ENCODE peak calls at places on chromosomes 7 and 10, in ten cellular contexts. One of them, this sample, is unnamed.
A peak's percentile ranks its signal among the peaks of the same experiment; 100 is the strongest.

GRCh38 chr7:74044366-74045350 is 16.7 kb downstream of the ELN start:
- DNase-seq in Caki2: no peak
- DNase-seq in activated CD8-positive, alpha-beta memory T cell treated with anti-CD3 and anti-CD28 coated beads, Interleukin-2, amount 50 U/mL, for 48 hours: no peak
- DNase-seq in right atrium auricular region: no peak
- DNase-seq in GM03348: no peak
- DNase-seq in chondrocyte: no peak
- DNase-seq in amygdala: peak; percentile 48
- DNase-seq in GM10248: no peak
- DNase-seq in RWPE1: no peak
- DNase-seq in upper lobe of right lung: no peak
- DNase-seq in this sample: no peak

GRCh38 chr7:55100172-55100961 is 81.5 kb downstream of the EGFR start:
- DNase-seq in Caki2: no peak
- DNase-seq in chondrocyte: no peak
- DNase-seq in right atrium auricular region: peak; percentile 90
- DNase-seq in activated CD8-positive, alpha-beta memory T cell treated with anti-CD3 and anti-CD28 coated beads, Interleukin-2, amount 50 U/mL, for 48 hours: no peak
- DNase-seq in amygdala: no peak
- DNase-seq in GM03348: peak; percentile 24
- DNase-seq in RWPE1: no peak
- DNase-seq in GM10248: no peak
- DNase-seq in upper lobe of right lung: peak; percentile 76
- DNase-seq in this sample: peak; percentile 86

GRCh38 chr10:7264313-7264741 is 146.5 kb downstream of the SFMBT2 start:
- DNase-seq in GM10248: no peak
- DNase-seq in RWPE1: peak; percentile 51
- DNase-seq in right atrium auricular region: no peak
- DNase-seq in upper lobe of right lung: no peak
- DNase-seq in GM03348: no peak
- DNase-seq in activated CD8-positive, alpha-beta memory T cell treated with anti-CD3 and anti-CD28 coated beads, Interleukin-2, amount 50 U/mL, for 48 hours: no peak
- DNase-seq in chondrocyte: no peak
- DNase-seq in Caki2: peak; percentile 21
- DNase-seq in amygdala: no peak
- DNase-seq in this sample: no peak

GRCh38 chr10:14653271-14654161 is 121.2 kb downstream of the FAM107B start:
- DNase-seq in GM10248: no peak
- DNase-seq in activated CD8-positive, alpha-beta memory T cell treated with anti-CD3 and anti-CD28 coated beads, Interleukin-2, amount 50 U/mL, for 48 hours: no peak
- DNase-seq in upper lobe of right lung: no peak
- DNase-seq in chondrocyte: no peak
- DNase-seq in amygdala: no peak
- DNase-seq in Caki2: peak; percentile 89
- DNase-seq in GM03348: peak; percentile 77
- DNase-seq in right atrium auricular region: no peak
- DNase-seq in RWPE1: peak; percentile 85
- DNase-seq in this sample: no peak

GRCh38 chr10:87054373-87055295 is 34.5 kb downstream of the FAM25A start:
- DNase-seq in amygdala: no peak
- DNase-seq in right atrium auricular region: no peak
- DNase-seq in chondrocyte: no peak
- DNase-seq in RWPE1: no peak
- DNase-seq in upper lobe of right lung: no peak
- DNase-seq in activated CD8-positive, alpha-beta memory T cell treated with anti-CD3 and anti-CD28 coated beads, Interleukin-2, amount 50 U/mL, for 48 hours: no peak
- DNase-seq in GM10248: no peak
- DNase-seq in GM03348: peak; percentile 73
- DNase-seq in Caki2: no peak
- DNase-seq in this sample: no peak

GRCh38 chr10:32265756-32266155 is 81.2 kb downstream of the EPC1 start:
- DNase-seq in upper lobe of right lung: no peak
- DNase-seq in activated CD8-positive, alpha-beta memory T cell treated with anti-CD3 and anti-CD28 coated beads, Interleukin-2, amount 50 U/mL, for 48 hours: no peak
- DNase-seq in Caki2: no peak
- DNase-seq in amygdala: no peak
- DNase-seq in right atrium auricular region: no peak
- DNase-seq in RWPE1: no peak
- DNase-seq in chondrocyte: no peak
- DNase-seq in GM10248: no peak
- DNase-seq in GM03348: no peak
- DNase-seq in this sample: no peak

GRCh38 chr10:45373003-45373782 is 823 bp upstream of the ALOX5 start:
- DNase-seq in amygdala: no peak
- DNase-seq in upper lobe of right lung: peak; percentile 78
- DNase-seq in chondrocyte: no peak
- DNase-seq in GM10248: peak; percentile 43
- DNase-seq in Caki2: peak; percentile 12
- DNase-seq in RWPE1: no peak
- DNase-seq in activated CD8-positive, alpha-beta memory T cell treated with anti-CD3 and anti-CD28 coated beads, Interleukin-2, amount 50 U/mL, for 48 hours: no peak
- DNase-seq in right atrium auricular region: no peak
- DNase-seq in GM03348: no peak
- DNase-seq in this sample: no peak

GRCh38 chr10:132538790-132539421 is 1.3 kb downstream of the INPP5A start:
- DNase-seq in RWPE1: no peak
- DNase-seq in chondrocyte: peak; percentile 78
- DNase-seq in GM03348: no peak
- DNase-seq in upper lobe of right lung: no peak
- DNase-seq in Caki2: no peak
- DNase-seq in right atrium auricular region: no peak
- DNase-seq in GM10248: no peak
- DNase-seq in activated CD8-positive, alpha-beta memory T cell treated with anti-CD3 and anti-CD28 coated beads, Interleukin-2, amount 50 U/mL, for 48 hours: no peak
- DNase-seq in amygdala: no peak
- DNase-seq in this sample: no peak

GRCh38 chr10:133131053-133131452 is 29.0 kb upstream of the KNDC1 start:
- DNase-seq in RWPE1: no peak
- DNase-seq in GM03348: no peak
- DNase-seq in upper lobe of right lung: no peak
- DNase-seq in Caki2: no peak
- DNase-seq in amygdala: no peak
- DNase-seq in GM10248: no peak
- DNase-seq in activated CD8-positive, alpha-beta memory T cell treated with anti-CD3 and anti-CD28 coated beads, Interleukin-2, amount 50 U/mL, for 48 hours: no peak
- DNase-seq in chondrocyte: peak; percentile 80
- DNase-seq in right atrium auricular region: no peak
- DNase-seq in this sample: no peak

GRCh38 chr10:102726274-102726673 is 11.8 kb downstream of the SFXN2 start:
- DNase-seq in upper lobe of right lung: no peak
- DNase-seq in RWPE1: no peak
- DNase-seq in amygdala: no peak
- DNase-seq in Caki2: no peak
- DNase-seq in GM03348: peak; percentile 24
- DNase-seq in right atrium auricular region: no peak
- DNase-seq in GM10248: no peak
- DNase-seq in activated CD8-positive, alpha-beta memory T cell treated with anti-CD3 and anti-CD28 coated beads, Interleukin-2, amount 50 U/mL, for 48 hours: no peak
- DNase-seq in chondrocyte: no peak
- DNase-seq in this sample: no peak

GRCh38 chr7:92010215-92010614 is 69.6 kb downstream of the AKAP9 start:
- DNase-seq in chondrocyte: no peak
- DNase-seq in right atrium auricular region: no peak
- DNase-seq in RWPE1: peak; percentile 6
- DNase-seq in amygdala: no peak
- DNase-seq in GM10248: no peak
- DNase-seq in Caki2: no peak
- DNase-seq in activated CD8-positive, alpha-beta memory T cell treated with anti-CD3 and anti-CD28 coated beads, Interleukin-2, amount 50 U/mL, for 48 hours: no peak
- DNase-seq in GM03348: no peak
- DNase-seq in upper lobe of right lung: no peak
- DNase-seq in this sample: no peak

GRCh38 chr10:131997366-131998049 is 15.8 kb upstream of the BNIP3 start:
- DNase-seq in Caki2: no peak
- DNase-seq in GM03348: peak; percentile 80
- DNase-seq in amygdala: no peak
- DNase-seq in GM10248: no peak
- DNase-seq in chondrocyte: no peak
- DNase-seq in activated CD8-positive, alpha-beta memory T cell treated with anti-CD3 and anti-CD28 coated beads, Interleukin-2, amount 50 U/mL, for 48 hours: no peak
- DNase-seq in RWPE1: peak; percentile 57
- DNase-seq in right atrium auricular region: peak; percentile 95
- DNase-seq in upper lobe of right lung: peak; percentile 92
- DNase-seq in this sample: peak; percentile 72

GRCh38 chr7:100540073-100540723 is 1.2 kb downstream of the AGFG2 start:
- DNase-seq in upper lobe of right lung: no peak
- DNase-seq in GM10248: no peak
- DNase-seq in amygdala: no peak
- DNase-seq in RWPE1: no peak
- DNase-seq in right atrium auricular region: no peak
- DNase-seq in Caki2: peak; percentile 48
- DNase-seq in GM03348: no peak
- DNase-seq in chondrocyte: no peak
- DNase-seq in activated CD8-positive, alpha-beta memory T cell treated with anti-CD3 and anti-CD28 coated beads, Interleukin-2, amount 50 U/mL, for 48 hours: no peak
- DNase-seq in this sample: no peak

GRCh38 chr10:103231047-103231551 is 14.6 kb upstream of the RPEL1 start:
- DNase-seq in chondrocyte: no peak
- DNase-seq in RWPE1: peak; percentile 86
- DNase-seq in GM03348: peak; percentile 81
- DNase-seq in activated CD8-positive, alpha-beta memory T cell treated with anti-CD3 and anti-CD28 coated beads, Interleukin-2, amount 50 U/mL, for 48 hours: no peak
- DNase-seq in GM10248: no peak
- DNase-seq in right atrium auricular region: peak; percentile 65
- DNase-seq in amygdala: no peak
- DNase-seq in Caki2: peak; percentile 87
- DNase-seq in upper lobe of right lung: no peak
- DNase-seq in this sample: no peak

GRCh38 chr7:158676898-158677297 is 27.7 kb downstream of the NCAPG2 start:
- DNase-seq in GM03348: no peak
- DNase-seq in right atrium auricular region: no peak
- DNase-seq in Caki2: no peak
- DNase-seq in GM10248: no peak
- DNase-seq in amygdala: no peak
- DNase-seq in chondrocyte: no peak
- DNase-seq in RWPE1: no peak
- DNase-seq in upper lobe of right lung: no peak
- DNase-seq in activated CD8-positive, alpha-beta memory T cell treated with anti-CD3 and anti-CD28 coated beads, Interleukin-2, amount 50 U/mL, for 48 hours: no peak
- DNase-seq in this sample: no peak

GRCh38 chr7:16114633-16115032 is 306.7 kb downstream of the CRPPA start:
- DNase-seq in upper lobe of right lung: no peak
- DNase-seq in RWPE1: peak; percentile 16
- DNase-seq in right atrium auricular region: no peak
- DNase-seq in chondrocyte: no peak
- DNase-seq in Caki2: peak; percentile 27
- DNase-seq in activated CD8-positive, alpha-beta memory T cell treated with anti-CD3 and anti-CD28 coated beads, Interleukin-2, amount 50 U/mL, for 48 hours: no peak
- DNase-seq in GM03348: peak; percentile 15
- DNase-seq in GM10248: no peak
- DNase-seq in amygdala: no peak
- DNase-seq in this sample: no peak

GRCh38 chr7:135147899-135148721 is at the start of gene TMEM140:
- DNase-seq in RWPE1: peak; percentile 28
- DNase-seq in Caki2: peak; percentile 67
- DNase-seq in amygdala: no peak
- DNase-seq in GM03348: no peak
- DNase-seq in right atrium auricular region: no peak
- DNase-seq in activated CD8-positive, alpha-beta memory T cell treated with anti-CD3 and anti-CD28 coated beads, Interleukin-2, amount 50 U/mL, for 48 hours: peak; percentile 67
- DNase-seq in GM10248: peak; percentile 54
- DNase-seq in upper lobe of right lung: no peak
- DNase-seq in chondrocyte: no peak
- DNase-seq in this sample: peak; percentile 67

GRCh38 chr7:27176962-27177794 is 3.1 kb upstream of the HOXA10 start:
- DNase-seq in GM10248: no peak
- DNase-seq in chondrocyte: peak; percentile 41
- DNase-seq in RWPE1: no peak
- DNase-seq in GM03348: no peak
- DNase-seq in upper lobe of right lung: peak; percentile 40
- DNase-seq in Caki2: peak; percentile 47
- DNase-seq in activated CD8-positive, alpha-beta memory T cell treated with anti-CD3 and anti-CD28 coated beads, Interleukin-2, amount 50 U/mL, for 48 hours: no peak
- DNase-seq in right atrium auricular region: no peak
- DNase-seq in amygdala: no peak
- DNase-seq in this sample: peak; percentile 12

GRCh38 chr7:38215115-38215514 is 37.1 kb downstream of the STARD3NL start:
- DNase-seq in activated CD8-positive, alpha-beta memory T cell treated with anti-CD3 and anti-CD28 coated beads, Interleukin-2, amount 50 U/mL, for 48 hours: no peak
- DNase-seq in RWPE1: no peak
- DNase-seq in upper lobe of right lung: no peak
- DNase-seq in Caki2: peak; percentile 57
- DNase-seq in amygdala: no peak
- DNase-seq in GM03348: no peak
- DNase-seq in right atrium auricular region: no peak
- DNase-seq in GM10248: no peak
- DNase-seq in chondrocyte: no peak
- DNase-seq in this sample: no peak

GRCh38 chr10:28411648-28412047 is 108.8 kb upstream of the MPP7 start:
- DNase-seq in right atrium auricular region: no peak
- DNase-seq in upper lobe of right lung: no peak
- DNase-seq in RWPE1: peak; percentile 36
- DNase-seq in chondrocyte: no peak
- DNase-seq in activated CD8-positive, alpha-beta memory T cell treated with anti-CD3 and anti-CD28 coated beads, Interleukin-2, amount 50 U/mL, for 48 hours: no peak
- DNase-seq in amygdala: no peak
- DNase-seq in GM10248: peak; percentile 31
- DNase-seq in Caki2: peak; percentile 6
- DNase-seq in GM03348: no peak
- DNase-seq in this sample: no peak

GRCh38 chr10:73647211-73647874 is 6.1 kb upstream of the MYOZ1 start:
- DNase-seq in GM03348: peak; percentile 79
- DNase-seq in RWPE1: no peak
- DNase-seq in right atrium auricular region: peak; percentile 69
- DNase-seq in Caki2: no peak
- DNase-seq in activated CD8-positive, alpha-beta memory T cell treated with anti-CD3 and anti-CD28 coated beads, Interleukin-2, amount 50 U/mL, for 48 hours: peak; percentile 73
- DNase-seq in GM10248: no peak
- DNase-seq in amygdala: no peak
- DNase-seq in upper lobe of right lung: peak; percentile 79
- DNase-seq in chondrocyte: no peak
- DNase-seq in this sample: peak; percentile 38

GRCh38 chr7:26295015-26295414 is 3.4 kb downstream of the SNX10 start:
- DNase-seq in Caki2: no peak
- DNase-seq in right atrium auricular region: no peak
- DNase-seq in GM03348: no peak
- DNase-seq in activated CD8-positive, alpha-beta memory T cell treated with anti-CD3 and anti-CD28 coated beads, Interleukin-2, amount 50 U/mL, for 48 hours: no peak
- DNase-seq in GM10248: no peak
- DNase-seq in RWPE1: no peak
- DNase-seq in amygdala: no peak
- DNase-seq in chondrocyte: no peak
- DNase-seq in upper lobe of right lung: no peak
- DNase-seq in this sample: no peak

GRCh38 chr10:7409732-7410168 is 1.1 kb downstream of the SFMBT2 start:
- DNase-seq in chondrocyte: no peak
- DNase-seq in amygdala: no peak
- DNase-seq in RWPE1: peak; percentile 10
- DNase-seq in GM03348: no peak
- DNase-seq in GM10248: peak; percentile 32
- DNase-seq in right atrium auricular region: no peak
- DNase-seq in upper lobe of right lung: no peak
- DNase-seq in Caki2: no peak
- DNase-seq in activated CD8-positive, alpha-beta memory T cell treated with anti-CD3 and anti-CD28 coated beads, Interleukin-2, amount 50 U/mL, for 48 hours: peak; percentile 63
- DNase-seq in this sample: no peak

GRCh38 chr10:75358835-75359421 is 42.6 kb downstream of the ZNF503 start:
- DNase-seq in upper lobe of right lung: no peak
- DNase-seq in Caki2: peak; percentile 66
- DNase-seq in RWPE1: peak; percentile 98
- DNase-seq in chondrocyte: no peak
- DNase-seq in GM03348: peak; percentile 86
- DNase-seq in activated CD8-positive, alpha-beta memory T cell treated with anti-CD3 and anti-CD28 coated beads, Interleukin-2, amount 50 U/mL, for 48 hours: no peak
- DNase-seq in GM10248: no peak
- DNase-seq in amygdala: no peak
- DNase-seq in right atrium auricular region: no peak
- DNase-seq in this sample: no peak

GRCh38 chr7:4245866-4246470 is 436.1 kb upstream of the FOXK1 start:
- DNase-seq in GM10248: no peak
- DNase-seq in right atrium auricular region: no peak
- DNase-seq in Caki2: no peak
- DNase-seq in chondrocyte: peak; percentile 48
- DNase-seq in upper lobe of right lung: peak; percentile 32
- DNase-seq in GM03348: no peak
- DNase-seq in RWPE1: peak; percentile 48
- DNase-seq in amygdala: no peak
- DNase-seq in activated CD8-positive, alpha-beta memory T cell treated with anti-CD3 and anti-CD28 coated beads, Interleukin-2, amount 50 U/mL, for 48 hours: no peak
- DNase-seq in this sample: no peak

GRCh38 chr10:131083915-131084790 is 227.4 kb downstream of the TCERG1L start:
- DNase-seq in activated CD8-positive, alpha-beta memory T cell treated with anti-CD3 and anti-CD28 coated beads, Interleukin-2, amount 50 U/mL, for 48 hours: no peak
- DNase-seq in GM03348: no peak
- DNase-seq in upper lobe of right lung: no peak
- DNase-seq in amygdala: no peak
- DNase-seq in GM10248: no peak
- DNase-seq in chondrocyte: no peak
- DNase-seq in Caki2: no peak
- DNase-seq in RWPE1: no peak
- DNase-seq in right atrium auricular region: no peak
- DNase-seq in this sample: no peak

GRCh38 chr10:116694253-116694926 is 48.0 kb downstream of the HSPA12A start:
- DNase-seq in amygdala: no peak
- DNase-seq in right atrium auricular region: no peak
- DNase-seq in Caki2: peak; percentile 79
- DNase-seq in upper lobe of right lung: peak; percentile 71
- DNase-seq in GM10248: no peak
- DNase-seq in RWPE1: no peak
- DNase-seq in GM03348: no peak
- DNase-seq in chondrocyte: no peak
- DNase-seq in activated CD8-positive, alpha-beta memory T cell treated with anti-CD3 and anti-CD28 coated beads, Interleukin-2, amount 50 U/mL, for 48 hours: no peak
- DNase-seq in this sample: no peak

GRCh38 chr10:71708897-71709882 is 10.4 kb downstream of the C10orf105 start:
- DNase-seq in GM03348: no peak
- DNase-seq in chondrocyte: no peak
- DNase-seq in amygdala: no peak
- DNase-seq in activated CD8-positive, alpha-beta memory T cell treated with anti-CD3 and anti-CD28 coated beads, Interleukin-2, amount 50 U/mL, for 48 hours: no peak
- DNase-seq in RWPE1: no peak
- DNase-seq in GM10248: no peak
- DNase-seq in right atrium auricular region: no peak
- DNase-seq in Caki2: no peak
- DNase-seq in upper lobe of right lung: no peak
- DNase-seq in this sample: no peak